ENCODE peak calls at places on chromosome 18, in five cellular contexts. H is K562, R is H1, N is GM12878, Y is HCT116. M is an unnamed sample.
A peak's percentile ranks its signal among the peaks of the same experiment; 100 is the strongest.

GRCh38 chr18:8707946-8708345 is 2.6 kb downstream of the MTCL1 start:
- DNase-seq in N (no peak), Y (no peak), R (no peak), H (no peak), M (peak; percentile 52)

GRCh38 chr18:12384261-12384660 is 7.2 kb upstream of the AFG3L2 start:
- DNase-seq in R (no peak), Y (no peak), N (no peak), H (no peak), M (no peak)

GRCh38 chr18:56431551-56431950 is 206.8 kb downstream of the TXNL1 start:
- DNase-seq in R (no peak), Y (no peak), H (no peak), N (no peak), M (no peak)

GRCh38 chr18:37441821-37442220 is 123.8 kb downstream of the CELF4 start:
- DNase-seq in R (no peak), Y (no peak), H (no peak), N (no peak), M (no peak)

GRCh38 chr18:50203801-50204604 is 9.1 kb upstream of the MYO5B start:
- DNase-seq in Y (peak; percentile 49), R (peak; percentile 81), H (peak; percentile 60), N (no peak), M (peak; percentile 46)

GRCh38 chr18:63997606-63998005 is 27.7 kb downstream of the SERPINB8 start:
- DNase-seq in R (no peak), N (no peak), Y (no peak), H (no peak), M (no peak)

GRCh38 chr18:45954070-45954712 is 12.9 kb downstream of the EPG5 start:
- DNase-seq in N (no peak), R (no peak), H (no peak), Y (peak; percentile 7), M (no peak)

GRCh38 chr18:10895976-10896375 is 253.4 kb downstream of the PIEZO2 start:
- DNase-seq in Y (no peak), N (no peak), H (no peak), R (no peak), M (peak; percentile 23)

GRCh38 chr18:75656035-75656434 is 228.5 kb upstream of the SMIM21 start:
- DNase-seq in R (no peak), N (no peak), Y (no peak), H (no peak), M (no peak)

GRCh38 chr18:59656488-59656887 is 40.7 kb downstream of the CCBE1 start:
- DNase-seq in H (no peak), Y (no peak), R (no peak), N (no peak), M (no peak)

GRCh38 chr18:9737814-9738160 is 29.7 kb downstream of the RAB31 start:
- DNase-seq in R (no peak), N (no peak), H (peak; percentile 25), Y (no peak), M (no peak)

GRCh38 chr18:8960740-8961657 is 141.5 kb upstream of the NDUFV2 start:
- DNase-seq in Y (no peak), H (no peak), R (no peak), N (no peak), M (peak; percentile 77)

GRCh38 chr18:26215247-26215970 is 10.8 kb upstream of the TAF4B start:
- DNase-seq in H (no peak), N (peak; percentile 71), Y (no peak), R (no peak), M (no peak)

GRCh38 chr18:76479351-76480238 is 15.4 kb downstream of the ZNF516 start:
- DNase-seq in Y (no peak), R (no peak), N (no peak), H (no peak), M (no peak)

GRCh38 chr18:61896767-61897166 is 4.0 kb upstream of the RNF152 start:
- DNase-seq in H (no peak), Y (no peak), R (no peak), N (no peak), M (no peak)

GRCh38 chr18:59718108-59719057 is 21.2 kb upstream of the CCBE1 start:
- DNase-seq in N (no peak), H (no peak), R (no peak), Y (no peak), M (no peak)

GRCh38 chr18:50388988-50389387 is 14.1 kb downstream of the SKA1 start:
- DNase-seq in N (no peak), Y (no peak), H (no peak), R (no peak), M (no peak)

GRCh38 chr18:31738460-31739407 is 21.9 kb downstream of the SLC25A52 start:
- DNase-seq in R (no peak), Y (peak; percentile 65), H (peak; percentile 77), N (no peak), M (peak; percentile 69)
- TF ChIP-seq SRF in R (no peak), Y (peak; percentile 28), H (peak; percentile 40), N (no peak), M (no peak)

DNA sequence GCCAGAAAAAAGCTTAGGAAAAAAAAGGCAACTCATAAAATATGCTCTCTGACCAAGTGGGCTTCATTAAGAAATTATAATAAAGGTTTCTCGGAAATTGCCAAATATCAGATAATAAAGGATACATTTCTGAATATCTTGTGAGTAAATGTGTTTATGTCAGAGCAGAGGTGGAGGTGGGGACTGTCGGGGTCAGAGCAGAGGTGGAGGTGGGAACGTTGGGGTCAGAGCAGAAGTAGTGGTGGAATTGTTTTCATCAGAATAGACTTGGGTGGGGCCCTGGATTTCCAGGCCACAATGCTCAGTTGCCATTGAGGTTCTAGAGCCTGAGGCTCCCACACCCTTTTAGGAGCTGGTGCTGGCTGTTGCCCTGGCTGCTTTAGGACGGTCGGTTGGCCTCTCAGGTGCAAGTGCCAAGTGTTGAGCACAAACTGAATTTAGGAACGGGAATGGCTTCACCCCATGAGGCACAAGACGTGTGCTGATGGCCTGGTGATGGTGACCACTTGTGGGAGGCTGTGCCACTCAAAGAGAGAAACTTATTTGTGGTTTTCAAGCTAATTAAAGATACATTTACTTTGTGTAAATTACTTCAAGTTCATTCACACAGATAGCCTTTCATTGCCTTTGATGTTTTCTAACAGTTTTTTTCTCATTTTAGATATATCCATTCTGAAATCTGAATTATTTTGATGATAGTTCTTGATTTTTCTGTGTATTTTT is 131.5 kb downstream of the ATP9B start:
- DNase-seq in Y (peak; percentile 8), N (no peak), R (no peak), H (no peak), M (no peak)
- TF ChIP-seq SRF in Y (no peak), N (no peak), R (no peak), H (no peak), M (no peak)

GRCh38 chr18:29418136-29418535 is 1241.2 kb upstream of the CDH2 start:
- DNase-seq in Y (no peak), H (no peak), N (no peak), R (no peak), M (no peak)
- TF ChIP-seq SRF in Y (no peak), H (no peak), N (no peak), R (no peak), M (no peak)

DNA sequence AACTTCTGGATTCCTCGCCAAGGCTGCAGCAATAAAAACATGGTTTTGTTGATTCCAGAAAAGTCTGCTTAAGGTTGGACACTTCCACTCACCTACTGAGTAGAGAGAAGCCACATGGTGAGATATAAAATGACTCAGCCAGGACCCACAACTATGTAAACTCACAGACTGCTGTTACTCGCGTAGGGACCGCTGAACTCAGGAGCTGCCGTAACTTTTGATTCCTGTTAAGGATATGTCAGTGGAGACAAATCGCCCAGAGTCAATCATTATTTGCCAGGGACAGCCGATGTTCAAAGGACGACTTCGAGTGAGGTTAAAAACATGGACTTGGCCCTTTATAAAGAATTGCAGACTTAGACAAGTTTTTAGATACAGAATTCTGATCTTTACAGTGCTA is 25.6 kb downstream of the CYB5A start:
- DNase-seq in Y (no peak), N (no peak), H (no peak), R (no peak), M (peak; percentile 85)
- TF ChIP-seq SRF in Y (no peak), N (no peak), H (no peak), R (no peak), M (peak; percentile 61)

DNA sequence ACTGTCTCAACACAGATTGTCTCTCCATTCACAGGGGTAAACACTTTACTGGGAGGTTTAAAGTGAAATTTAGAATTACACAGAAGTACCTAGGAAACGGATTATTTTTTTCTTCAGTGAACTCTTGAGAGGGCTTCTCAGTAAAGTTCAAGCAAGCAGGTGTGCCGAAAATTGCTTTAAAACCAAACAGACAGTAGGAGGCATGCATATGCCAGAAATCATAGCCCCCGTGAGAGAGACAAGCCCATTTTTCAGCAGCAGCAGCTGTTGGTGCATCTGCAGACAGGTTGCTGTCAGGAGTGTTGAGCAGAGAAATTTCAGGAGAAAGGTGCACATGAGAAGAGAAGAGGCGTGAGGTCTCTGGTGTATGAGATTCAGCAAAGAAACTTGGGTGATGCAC is 2115.5 kb upstream of the CELF4 start:
- DNase-seq in N (no peak), R (no peak), Y (no peak), H (no peak), M (no peak)
- TF ChIP-seq SRF in N (no peak), R (no peak), Y (no peak), H (no peak), M (no peak)

GRCh38 chr18:42635378-42636048 is 480.0 kb downstream of the RIT2 start:
- DNase-seq in H (no peak), N (no peak), R (no peak), Y (no peak), M (no peak)
- TF ChIP-seq SRF in H (no peak), N (no peak), R (no peak), Y (no peak), M (no peak)

M was measured in HepG2.